ENCODE peak calls at places on chromosomes 2 and 18, in four cellular contexts. G, V, K and Q are unnamed samples.

GRCh38 chr2:86035371-86035882 is 70.3 kb downstream of the POLR1A start:
- DNase-seq in K (no peak), V (no peak), G (peak), Q (no peak)

GRCh38 chr18:48896875-48897511 is 53.8 kb downstream of the SMAD7 start:
- DNase-seq in K (peak), G (peak), V (no peak), Q (no peak)

GRCh38 chr18:44823782-44824181 is 143.1 kb downstream of the SETBP1 start:
- DNase-seq in V (peak), G (no peak), K (peak), Q (no peak)

GRCh38 chr18:51054764-51055163 is 24.8 kb downstream of the SMAD4 start:
- DNase-seq in V (peak), G (no peak), K (peak), Q (no peak)

GRCh38 chr2:191382801-191383200 is 137.6 kb downstream of the MYO1B start:
- DNase-seq in K (no peak), G (no peak), V (no peak), Q (no peak)

GRCh38 chr2:68435605-68436004 is 31.5 kb downstream of the FBXO48 start:
- DNase-seq in G (no peak), V (no peak), K (no peak), Q (no peak)

GRCh38 chr2:62042400-62042799 is 136.9 kb downstream of the COMMD1 start:
- DNase-seq in K (no peak), V (no peak), G (no peak), Q (no peak)

GRCh38 chr2:237737196-237737865 is 61.2 kb upstream of the RBM44 start:
- DNase-seq in K (no peak), V (no peak), G (no peak), Q (no peak)

GRCh38 chr2:236395067-236395466 is 130.9 kb upstream of the ASB18 start:
- DNase-seq in G (no peak), V (no peak), K (no peak), Q (no peak)

GRCh38 chr2:109428281-109428680 is 185.5 kb downstream of the SEPTIN10 start:
- DNase-seq in G (peak), V (no peak), K (no peak), Q (no peak)

GRCh38 chr2:39737661-39738060 is 41.4 kb downstream of the THUMPD2 start:
- DNase-seq in K (peak), V (peak), G (no peak), Q (peak)

GRCh38 chr2:157672129-157672528 is 43.5 kb upstream of the ACVR1C start:
- DNase-seq in V (no peak), G (no peak), K (no peak), Q (no peak)

GRCh38 chr2:13522917-13523821 is 806.4 kb downstream of the TRIB2 start:
- DNase-seq in G (no peak), K (no peak), V (no peak), Q (peak)

GRCh38 chr2:69157441-69157840 is 144.5 kb downstream of the ANTXR1 start:
- DNase-seq in G (no peak), K (no peak), V (no peak), Q (no peak)

GRCh38 chr18:76941284-76941683 is 118.9 kb downstream of the ZNF236 start:
- DNase-seq in G (no peak), V (no peak), K (no peak), Q (no peak)

GRCh38 chr2:37020887-37021796 is 54.8 kb upstream of the STRN start:
- DNase-seq in V (no peak), K (no peak), G (no peak), Q (no peak)

GRCh38 chr2:46400041-46400440 is 79.3 kb upstream of the TMEM247 start:
- DNase-seq in K (no peak), V (no peak), G (no peak), Q (no peak)

GRCh38 chr2:67436221-67436620 is 39.1 kb downstream of the ETAA1 start:
- DNase-seq in K (no peak), V (no peak), G (no peak), Q (no peak)

GRCh38 chr18:23073996-23074606 is 61.2 kb upstream of the CABLES1 start:
- DNase-seq in K (peak), V (no peak), G (no peak), Q (no peak)

GRCh38 chr2:184554736-184555135 is 43.6 kb upstream of the ZNF804A start:
- DNase-seq in K (no peak), G (no peak), V (no peak), Q (no peak)

GRCh38 chr2:225670111-225670974 is 270.8 kb downstream of the NYAP2 start:
- DNase-seq in G (no peak), K (peak), V (peak), Q (no peak)

GRCh38 chr2:227703280-227703732 is 14.5 kb downstream of the SLC19A3 start:
- DNase-seq in V (peak), G (no peak), K (peak), Q (no peak)

GRCh38 chr2:53087282-53087882 is 680.2 kb upstream of the CHAC2 start:
- DNase-seq in K (peak), V (no peak), G (no peak), Q (no peak)